ENCODE peak calls at places on chromosomes 5 and 9, in nine cellular contexts. P, Q, X, Z, C, Y, T, L and U are unnamed samples.

GRCh38 chr5:2750758-2751464 is 566 bp downstream of the IRX2 start:
- DNase-seq in Q (no peak), Z (no peak), P (no peak), Y (peak; percentile 32), L (no peak), T (no peak), X (no peak), C (no peak), U (no peak)

GRCh38 chr9:631596-631995 is 209.9 kb upstream of the DMRT1 start:
- DNase-seq in L (no peak), C (no peak), T (no peak), X (no peak), Q (no peak), Z (no peak), Y (peak; percentile 59), P (no peak), U (no peak)

GRCh38 chr9:33926746-33927485 is 110.0 kb downstream of the UBE2R2 start:
- DNase-seq in Y (no peak), L (no peak), X (no peak), Q (no peak), Z (no peak), C (no peak), T (no peak), P (no peak), U (no peak)

GRCh38 chr5:146052780-146053179 is 52.6 kb downstream of the PLAC8L1 start:
- DNase-seq in P (no peak), Y (no peak), Q (no peak), T (peak; percentile 8), Z (no peak), C (no peak), L (no peak), X (no peak), U (no peak)

GRCh38 chr9:111474385-111474784 is 9.8 kb downstream of the ECPAS start:
- DNase-seq in L (no peak), T (no peak), X (no peak), Z (no peak), C (no peak), Y (no peak), P (no peak), Q (no peak), U (no peak)

GRCh38 chr5:13859285-13859684 is 85.2 kb downstream of the DNAH5 start:
- DNase-seq in P (no peak), X (no peak), Z (no peak), Y (peak; percentile 2), C (no peak), T (no peak), Q (no peak), L (no peak), U (no peak)

GRCh38 chr9:78288214-78288892 is 8.6 kb upstream of the PSAT1 start:
- DNase-seq in L (no peak), Y (no peak), P (no peak), C (no peak), X (no peak), T (no peak), Q (no peak), Z (no peak), U (no peak)

GRCh38 chr5:168710706-168711105 is 131.5 kb upstream of the PANK3 start:
- DNase-seq in L (no peak), C (no peak), T (no peak), P (no peak), Z (no peak), Q (no peak), X (no peak), Y (no peak), U (no peak)

GRCh38 chr9:98514841-98515240 is 193.9 kb downstream of the GABBR2 start:
- DNase-seq in Z (no peak), X (no peak), Q (no peak), T (no peak), C (no peak), P (no peak), L (no peak), Y (no peak), U (no peak)
- TF ChIP-seq CTCF in Z (no peak), X (no peak), Q (no peak), T (no peak), C (no peak), P (no peak), L (no peak), Y (no peak), U (no peak)

GRCh38 chr9:121266906-121267650 is 884 bp upstream of the GSN start:
- DNase-seq in T (no peak), Z (no peak), Q (no peak), X (no peak), P (no peak), C (peak; percentile 24), L (no peak), Y (no peak), U (no peak)
- H3K4me3 ChIP-seq in T (no peak overlapping the region), Z (peak overlapping the region; percentile 83), Q (no peak overlapping the region), X (no peak overlapping the region), P (peak overlapping the region; percentile 80), C (peak overlapping the region; percentile 90), L (peak overlapping the region; percentile 95), Y (no peak overlapping the region), U (peak overlapping the region; percentile 65)

GRCh38 chr5:175870820-175871447 is 444 bp upstream of the CPLX2 start:
- DNase-seq in Z (no peak), X (no peak), Q (no peak), T (no peak), L (peak; percentile 46), C (no peak), P (no peak), Y (no peak), U (no peak)

GRCh38 chr5:175872287-175873089 is 1.1 kb downstream of the CPLX2 start:
- DNase-seq in T (no peak), Z (no peak), L (peak; percentile 82), C (no peak), Y (no peak), P (no peak), Q (no peak), X (no peak), U (no peak)

GRCh38 chr5:175874462-175875139 is 3.2 kb downstream of the CPLX2 start:
- DNase-seq in Q (no peak), X (no peak), C (no peak), P (no peak), T (no peak), Y (no peak), Z (no peak), L (no peak), U (no peak)

GRCh38 chr5:175876107-175876506 is 4.7 kb downstream of the CPLX2 start:
- DNase-seq in T (no peak), L (no peak), C (no peak), Z (no peak), P (no peak), X (no peak), Y (no peak), Q (no peak), U (no peak)

GRCh38 chr5:175873090-175873454 is 1.7 kb downstream of the CPLX2 start:
- DNase-seq in T (no peak), Y (no peak), X (no peak), Z (no peak), C (no peak), Q (no peak), P (no peak), L (peak; percentile 73), U (no peak)
- TF ChIP-seq CTCF in T (no peak), Y (peak; percentile 18), X (no peak), Z (peak; percentile 13), C (no peak), Q (peak; percentile 18), P (peak; percentile 33), L (peak; percentile 55), U (peak; percentile 57)

DNA sequence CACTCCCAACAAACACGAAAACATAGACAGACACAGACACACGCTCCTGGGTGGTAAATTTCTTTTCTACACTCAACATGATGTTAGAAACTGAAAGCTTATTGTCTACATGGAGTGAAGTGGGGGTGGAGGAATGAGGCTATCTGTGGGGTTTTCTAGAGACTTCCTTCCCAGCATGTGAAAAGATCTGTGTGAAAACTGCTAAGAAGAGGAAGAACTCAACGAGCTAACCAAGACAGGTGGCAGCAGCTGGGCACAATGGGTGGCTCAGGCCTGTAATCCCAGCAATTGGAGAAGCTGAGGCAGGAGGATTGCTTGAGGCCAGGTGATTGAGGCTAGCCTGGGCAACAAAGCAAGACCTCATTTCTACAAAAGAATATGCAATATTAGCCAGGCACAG is 7.6 kb downstream of the FYB1 start:
- DNase-seq in X (no peak), T (no peak), P (no peak), Y (no peak), C (no peak), Z (no peak), Q (no peak), L (no peak), U (no peak)
- H3K4me3 ChIP-seq in X (no peak overlapping the region), T (no peak overlapping the region), P (no peak overlapping the region), Y (no peak overlapping the region), C (no peak overlapping the region), Z (no peak overlapping the region), Q (no peak overlapping the region), L (no peak overlapping the region), U (no peak overlapping the region)

GRCh38 chr9:113580041-113580953 is 116.8 kb downstream of the RGS3 start:
- DNase-seq in Y (peak; percentile 59), Q (no peak), L (no peak), P (no peak), T (peak; percentile 58), X (no peak), C (peak; percentile 78), Z (peak; percentile 58), U (no peak)

GRCh38 chr9:113577525-113578261 is 114.2 kb downstream of the RGS3 start:
- DNase-seq in Q (no peak), L (no peak), C (no peak), Y (no peak), P (no peak), Z (peak; percentile 20), X (peak; percentile 49), T (no peak), U (no peak)

GRCh38 chr9:113579270-113580040 is 115.9 kb downstream of the RGS3 start:
- DNase-seq in Y (peak; percentile 62), Q (no peak), P (no peak), L (no peak), C (no peak), X (peak; percentile 48), Z (no peak), T (peak; percentile 91), U (no peak)

GRCh38 chr9:113578877-113579269 is 115.3 kb downstream of the RGS3 start:
- DNase-seq in Z (peak; percentile 83), Y (peak; percentile 90), T (peak; percentile 90), C (no peak), L (peak; percentile 78), Q (no peak), X (peak; percentile 90), P (peak; percentile 84), U (peak; percentile 80)

DNA sequence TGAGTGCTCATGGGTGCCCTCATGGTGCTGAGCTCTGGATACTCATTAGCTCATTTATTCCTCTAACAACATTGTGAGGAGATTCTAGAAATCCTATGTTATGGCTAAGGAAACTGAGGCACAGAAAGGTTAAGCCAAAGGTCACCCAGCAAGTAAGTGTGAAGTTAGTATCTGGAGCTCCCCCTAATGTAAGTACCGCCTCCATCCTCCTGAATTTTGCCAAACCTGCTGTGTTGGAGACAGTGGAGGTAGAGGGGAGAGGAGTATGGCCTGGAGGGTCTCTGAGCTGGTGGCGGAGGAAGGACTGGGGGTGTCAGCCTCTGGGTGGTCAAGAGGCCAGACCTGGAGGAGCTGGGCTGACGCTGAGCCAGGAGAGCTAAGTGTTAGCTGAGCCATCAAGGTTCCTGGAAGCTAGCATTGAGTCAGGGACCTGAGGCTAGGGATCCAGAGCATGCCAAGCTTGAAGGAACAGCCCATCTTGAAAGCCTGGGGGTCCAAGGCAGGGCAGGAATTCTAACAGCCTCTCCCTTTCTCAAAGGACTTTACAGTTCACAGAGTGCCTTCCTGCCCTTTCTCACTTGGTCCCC is 114.8 kb downstream of the RGS3 start:
- DNase-seq in C (no peak), P (no peak), Y (no peak), X (no peak), Z (no peak), L (no peak), T (no peak), Q (no peak), U (no peak)
- TF ChIP-seq CTCF in C (no peak), P (peak; percentile 25), Y (no peak), X (peak; percentile 8), Z (no peak), L (no peak), T (peak; percentile 70), Q (no peak), U (peak; percentile 11)